ENCODE peak calls at places on chromosomes 12 and 14, in seven cellular contexts. L is sciatic nerve; N is EH; J is iPS DF 19.7; E is HT1080; A is tibial artery; X is stimulated activated CD8-positive, alpha-beta memory T cell treated with anti-CD3 and anti-CD28 coated beads, Interleukin-2, amount 100 ng/mL, for 48 hours. C is an unnamed sample.
A peak's percentile ranks its signal among the peaks of the same experiment; 100 is the strongest.

GRCh38 chr14:96077983-96078686 is 39.0 kb downstream of the C14orf132 start:
- DNase-seq in L (peak; percentile 21), N (no peak), J (no peak), E (no peak), A (no peak), X (no peak), C (no peak)

GRCh38 chr14:30569216-30569902 is 10.4 kb downstream of the G2E3 start:
- DNase-seq in L (no peak), N (peak; percentile 43), J (no peak), E (no peak), A (no peak), X (no peak), C (no peak)

GRCh38 chr14:97221572-97221971 is 424.4 kb downstream of the VRK1 start:
- DNase-seq in L (no peak), N (no peak), J (no peak), E (no peak), A (no peak), X (no peak), C (no peak)

GRCh38 chr12:29710104-29710503 is 73.6 kb downstream of the TMTC1 start:
- DNase-seq in L (no peak), N (no peak), J (peak; percentile 78), E (no peak), A (peak; percentile 39), X (no peak), C (no peak)

GRCh38 chr12:80195143-80195726 is 95.9 kb downstream of the OTOGL start:
- DNase-seq in L (no peak), N (peak; percentile 72), J (no peak), E (peak; percentile 39), A (no peak), X (no peak), C (no peak)

GRCh38 chr12:124379938-124380754 is 85.3 kb downstream of the RFLNA start:
- DNase-seq in L (peak; percentile 86), N (peak; percentile 94), J (no peak), E (peak; percentile 99), A (peak; percentile 81), X (no peak), C (no peak)

GRCh38 chr14:69648480-69649414 is 37.4 kb downstream of the SUSD6 start:
- DNase-seq in L (no peak), N (peak; percentile 83), J (no peak), E (peak; percentile 86), A (no peak), X (no peak), C (no peak)

GRCh38 chr12:122082621-122083356 is 4.2 kb downstream of the MLXIP start:
- DNase-seq in L (no peak), N (no peak), J (no peak), E (no peak), A (no peak), X (no peak), C (no peak)

GRCh38 chr12:56079729-56080555 is at the start of gene ERBB3:
- DNase-seq in L (peak; percentile 83), N (peak; percentile 88), J (no peak), E (peak; percentile 89), A (peak; percentile 62), X (peak; percentile 52), C (peak; percentile 29)

GRCh38 chr14:98161366-98161765 is 1110.6 kb downstream of the BCL11B start:
- DNase-seq in L (no peak), N (no peak), J (no peak), E (no peak), A (no peak), X (no peak), C (no peak)

GRCh38 chr12:122726056-122726558 is 4.5 kb downstream of the HCAR1 start:
- DNase-seq in L (no peak), N (no peak), J (peak; percentile 25), E (peak; percentile 65), A (no peak), X (no peak), C (no peak)

GRCh38 chr12:47783024-47783755 is 10.2 kb downstream of the SLC48A1 start:
- DNase-seq in L (no peak), N (no peak), J (no peak), E (no peak), A (no peak), X (no peak), C (no peak)

GRCh38 chr14:74886001-74886400 is 4.3 kb downstream of the DLST start:
- DNase-seq in L (no peak), N (peak; percentile 97), J (peak; percentile 78), E (no peak), A (no peak), X (no peak), C (no peak)

GRCh38 chr14:67971627-67972625 is 152.3 kb downstream of the RAD51B start:
- DNase-seq in L (no peak), N (peak; percentile 72), J (no peak), E (no peak), A (no peak), X (no peak), C (no peak)

GRCh38 chr14:105093426-105094192 is 28.4 kb upstream of the GPR132 start:
- DNase-seq in L (peak; percentile 81), N (peak; percentile 83), J (peak; percentile 61), E (peak; percentile 57), A (no peak), X (peak; percentile 85), C (peak; percentile 83)

GRCh38 chr12:52032431-52032796 is 18.8 kb upstream of the NR4A1 start:
- DNase-seq in L (peak; percentile 86), N (peak; percentile 70), J (no peak), E (no peak), A (peak; percentile 93), X (no peak), C (no peak)

GRCh38 chr12:5442251-5443006 is 10.5 kb downstream of the NTF3 start:
- DNase-seq in L (no peak), N (peak; percentile 81), J (no peak), E (peak; percentile 39), A (no peak), X (no peak), C (no peak)

GRCh38 chr14:105161314-105161713 is 7.3 kb downstream of the JAG2 start:
- DNase-seq in L (no peak), N (no peak), J (no peak), E (no peak), A (no peak), X (no peak), C (no peak)

GRCh38 chr12:2877959-2878732 is 1.1 kb downstream of the RHNO1 start:
- DNase-seq in L (no peak), N (peak; percentile 50), J (no peak), E (no peak), A (no peak), X (no peak), C (no peak)

GRCh38 chr12:120462099-120462640 is 7.4 kb downstream of the SRSF9 start:
- DNase-seq in L (no peak), N (no peak), J (no peak), E (no peak), A (no peak), X (no peak), C (no peak)

GRCh38 chr12:61385771-61386170 is 874.4 kb upstream of the USP15 start:
- DNase-seq in L (no peak), N (no peak), J (no peak), E (no peak), A (no peak), X (no peak), C (no peak)

GRCh38 chr14:23751591-23751990 is 115.4 kb downstream of the DHRS2 start:
- DNase-seq in L (no peak), N (peak; percentile 8), J (no peak), E (no peak), A (no peak), X (no peak), C (no peak)